ENCODE peak calls at places on chromosomes 12 and 14, in five cellular contexts. One of them, this sample, is unnamed. For H3K4me1, the result is how much of the 10 kb centered on the place peaks cover.

GRCh38 chr12:101459642-101460346 is 15.3 kb upstream of the SPIC start:
- DNase-seq in HCT116: peak
- DNase-seq in IMR-90: peak
- DNase-seq in colonic mucosa: peak
- DNase-seq in psoas muscle: no peak
- DNase-seq in this sample: no peak

GRCh38 chr12:42140901-42141300 is 3.8 kb downstream of the GXYLT1 start:
- DNase-seq in HCT116: no peak
- DNase-seq in IMR-90: peak
- DNase-seq in colonic mucosa: no peak
- DNase-seq in psoas muscle: no peak
- DNase-seq in this sample: no peak

GRCh38 chr14:38248629-38249028 is 7.3 kb downstream of the CLEC14A start:
- DNase-seq in IMR-90: no peak
- DNase-seq in psoas muscle: no peak
- DNase-seq in colonic mucosa: no peak
- DNase-seq in HCT116: no peak
- DNase-seq in this sample: no peak

GRCh38 chr12:103742349-103742784 is 98.7 kb downstream of the NT5DC3 start:
- DNase-seq in colonic mucosa: peak
- DNase-seq in IMR-90: no peak
- DNase-seq in HCT116: no peak
- DNase-seq in psoas muscle: no peak
- DNase-seq in this sample: no peak

GRCh38 chr12:14264316-14264715 is 101.2 kb upstream of the ATF7IP start:
- DNase-seq in HCT116: no peak
- DNase-seq in IMR-90: peak
- DNase-seq in colonic mucosa: no peak
- DNase-seq in psoas muscle: no peak
- DNase-seq in this sample: no peak

GRCh38 chr12:38502016-38502415 is 185.4 kb downstream of the ALG10B start:
- DNase-seq in colonic mucosa: no peak
- DNase-seq in IMR-90: no peak
- DNase-seq in psoas muscle: no peak
- DNase-seq in HCT116: no peak
- DNase-seq in this sample: no peak

GRCh38 chr14:87690076-87690661 is 302.8 kb downstream of the GALC start:
- DNase-seq in colonic mucosa: no peak
- DNase-seq in psoas muscle: no peak
- DNase-seq in IMR-90: no peak
- DNase-seq in HCT116: no peak
- DNase-seq in this sample: no peak

GRCh38 chr12:101891462-101891971 is 14.1 kb downstream of the DRAM1 start:
- DNase-seq in psoas muscle: no peak
- DNase-seq in IMR-90: peak
- DNase-seq in HCT116: no peak
- DNase-seq in colonic mucosa: peak
- DNase-seq in this sample: no peak

GRCh38 chr14:45787167-45787566 is 534.2 kb upstream of the MIS18BP1 start:
- DNase-seq in HCT116: peak
- DNase-seq in psoas muscle: no peak
- DNase-seq in IMR-90: no peak
- DNase-seq in colonic mucosa: no peak
- DNase-seq in this sample: no peak

GRCh38 chr12:124754949-124755800 is 108.5 kb downstream of the SCARB1 start:
- DNase-seq in colonic mucosa: peak
- DNase-seq in IMR-90: peak
- DNase-seq in HCT116: no peak
- DNase-seq in psoas muscle: peak
- DNase-seq in this sample: no peak

GRCh38 chr14:56874375-56874774 is 64.1 kb upstream of the OTX2 start:
- DNase-seq in IMR-90: no peak
- DNase-seq in colonic mucosa: peak
- DNase-seq in HCT116: peak
- DNase-seq in psoas muscle: no peak
- DNase-seq in this sample: no peak

GRCh38 chr12:27057543-27057942 is 24.8 kb downstream of the C12orf71 start:
- DNase-seq in colonic mucosa: no peak
- DNase-seq in IMR-90: no peak
- DNase-seq in psoas muscle: no peak
- DNase-seq in HCT116: no peak
- DNase-seq in this sample: no peak

GRCh38 chr12:27055966-27056365 is 26.4 kb downstream of the C12orf71 start:
- DNase-seq in psoas muscle: no peak
- DNase-seq in HCT116: no peak
- DNase-seq in IMR-90: no peak
- DNase-seq in colonic mucosa: no peak
- DNase-seq in this sample: no peak

GRCh38 chr12:27048822-27049752 is 26.7 kb downstream of the MED21 start:
- DNase-seq in IMR-90: peak
- DNase-seq in HCT116: no peak
- DNase-seq in psoas muscle: no peak
- DNase-seq in colonic mucosa: no peak
- DNase-seq in this sample: no peak

GRCh38 chr12:27052176-27052575 is 29.8 kb downstream of the MED21 start:
- DNase-seq in HCT116: no peak
- DNase-seq in psoas muscle: no peak
- DNase-seq in IMR-90: no peak
- DNase-seq in colonic mucosa: no peak
- DNase-seq in this sample: no peak

GRCh38 chr12:27052742-27053141 is 29.6 kb downstream of the C12orf71 start:
- DNase-seq in HCT116: no peak
- DNase-seq in psoas muscle: no peak
- DNase-seq in colonic mucosa: no peak
- DNase-seq in IMR-90: no peak
- DNase-seq in this sample: no peak
- H3K4me1 ChIP-seq in HCT116: under half
- H3K4me1 ChIP-seq in psoas muscle: under half
- H3K4me1 ChIP-seq in colonic mucosa: under half
- H3K4me1 ChIP-seq in IMR-90: under half
- H3K4me1 ChIP-seq in this sample: under half

GRCh38 chr14:54565236-54566151 is 1.4 kb upstream of the SAMD4A start:
- DNase-seq in HCT116: peak
- DNase-seq in psoas muscle: peak
- DNase-seq in colonic mucosa: peak
- DNase-seq in IMR-90: peak
- DNase-seq in this sample: peak
- H3K4me1 ChIP-seq in HCT116: under half
- H3K4me1 ChIP-seq in psoas muscle: under half
- H3K4me1 ChIP-seq in colonic mucosa: under half
- H3K4me1 ChIP-seq in IMR-90: under half
- H3K4me1 ChIP-seq in this sample: under half

DNA sequence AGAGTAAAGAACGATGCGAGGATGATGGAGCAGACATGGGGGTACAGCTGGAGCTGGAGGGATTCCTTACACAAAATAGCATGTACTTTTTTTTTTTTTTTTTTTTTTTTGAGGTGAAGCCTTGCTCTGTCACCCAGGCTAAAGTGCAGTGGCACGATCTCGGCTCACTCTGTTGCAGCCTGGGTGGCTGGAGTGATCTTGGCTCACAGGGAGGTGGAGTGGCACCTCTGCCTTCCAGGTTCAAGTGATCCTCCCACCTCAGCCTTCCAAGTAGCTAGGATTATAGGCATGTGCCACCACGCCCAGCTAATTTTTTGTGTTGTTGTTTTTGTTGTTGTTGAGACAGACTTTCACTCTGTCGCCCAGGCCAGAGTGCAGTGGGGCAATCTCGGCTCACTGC is 5.1 kb upstream of the RASAL1 start:
- DNase-seq in HCT116: no peak
- DNase-seq in psoas muscle: no peak
- DNase-seq in IMR-90: no peak
- DNase-seq in colonic mucosa: no peak
- DNase-seq in this sample: no peak
- H3K4me1 ChIP-seq in HCT116: under half
- H3K4me1 ChIP-seq in psoas muscle: under half
- H3K4me1 ChIP-seq in IMR-90: under half
- H3K4me1 ChIP-seq in colonic mucosa: under half
- H3K4me1 ChIP-seq in this sample: under half

GRCh38 chr14:66315548-66315947 is 170.6 kb upstream of the CCDC196 start:
- DNase-seq in colonic mucosa: no peak
- DNase-seq in HCT116: no peak
- DNase-seq in IMR-90: no peak
- DNase-seq in psoas muscle: no peak
- DNase-seq in this sample: no peak
- H3K4me1 ChIP-seq in colonic mucosa: under half
- H3K4me1 ChIP-seq in HCT116: under half
- H3K4me1 ChIP-seq in IMR-90: under half
- H3K4me1 ChIP-seq in psoas muscle: under half
- H3K4me1 ChIP-seq in this sample: under half

GRCh38 chr14:61706096-61706690 is 10.9 kb downstream of the HIF1A start:
- DNase-seq in HCT116: no peak
- DNase-seq in psoas muscle: no peak
- DNase-seq in IMR-90: no peak
- DNase-seq in colonic mucosa: no peak
- DNase-seq in this sample: no peak
- H3K4me1 ChIP-seq in HCT116: under half
- H3K4me1 ChIP-seq in psoas muscle: under half
- H3K4me1 ChIP-seq in IMR-90: under half
- H3K4me1 ChIP-seq in colonic mucosa: under half
- H3K4me1 ChIP-seq in this sample: half or more

DNA sequence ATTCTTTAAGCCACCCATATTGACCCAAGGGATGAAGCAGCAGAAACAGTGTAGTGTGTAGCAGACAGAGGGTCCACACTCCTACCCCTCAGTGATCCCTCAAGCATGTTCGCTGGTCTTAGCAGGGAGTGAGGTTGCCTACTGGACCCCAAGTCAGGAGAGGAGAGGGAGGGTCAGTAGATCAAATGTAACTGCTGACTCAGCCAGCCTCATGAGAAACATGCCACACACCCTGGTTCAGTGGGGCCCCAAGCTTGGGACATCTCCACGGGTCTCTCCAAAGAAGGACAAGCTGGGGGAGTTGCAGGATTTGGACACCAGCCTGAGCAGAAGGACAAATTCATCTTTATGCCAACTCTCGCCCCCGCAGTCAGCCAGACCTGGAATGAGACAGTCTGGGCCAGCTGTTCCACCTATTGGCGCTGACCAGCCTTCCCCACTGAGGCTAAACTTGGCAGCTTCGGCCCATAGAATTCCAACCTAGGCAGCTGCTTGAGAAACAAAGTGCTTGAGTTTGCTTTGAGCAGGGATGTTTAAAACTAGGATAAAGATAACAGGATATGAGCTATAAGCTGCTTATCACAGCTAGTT is 66.0 kb upstream of the ACTN1 start:
- DNase-seq in psoas muscle: peak
- DNase-seq in IMR-90: peak
- DNase-seq in colonic mucosa: no peak
- DNase-seq in HCT116: no peak
- DNase-seq in this sample: no peak
- H3K4me1 ChIP-seq in psoas muscle: under half
- H3K4me1 ChIP-seq in IMR-90: under half
- H3K4me1 ChIP-seq in colonic mucosa: under half
- H3K4me1 ChIP-seq in HCT116: under half
- H3K4me1 ChIP-seq in this sample: under half

GRCh38 chr12:96350982-96351381 is 49.3 kb downstream of the CDK17 start:
- DNase-seq in HCT116: no peak
- DNase-seq in colonic mucosa: no peak
- DNase-seq in psoas muscle: no peak
- DNase-seq in IMR-90: no peak
- DNase-seq in this sample: no peak
- H3K4me1 ChIP-seq in HCT116: under half
- H3K4me1 ChIP-seq in colonic mucosa: under half
- H3K4me1 ChIP-seq in psoas muscle: under half
- H3K4me1 ChIP-seq in IMR-90: under half
- H3K4me1 ChIP-seq in this sample: half or more

GRCh38 chr12:89827592-89827991 is 119.0 kb upstream of the ATP2B1 start:
- DNase-seq in IMR-90: no peak
- DNase-seq in HCT116: no peak
- DNase-seq in psoas muscle: no peak
- DNase-seq in colonic mucosa: no peak
- DNase-seq in this sample: no peak

GRCh38 chr12:89825591-89826449 is 117.2 kb upstream of the ATP2B1 start:
- DNase-seq in HCT116: peak
- DNase-seq in colonic mucosa: no peak
- DNase-seq in IMR-90: peak
- DNase-seq in psoas muscle: no peak
- DNase-seq in this sample: peak

GRCh38 chr12:89826468-89826867 is 117.8 kb upstream of the ATP2B1 start:
- DNase-seq in colonic mucosa: no peak
- DNase-seq in psoas muscle: no peak
- DNase-seq in IMR-90: no peak
- DNase-seq in HCT116: no peak
- DNase-seq in this sample: no peak

GRCh38 chr12:89829434-89829975 is 120.9 kb upstream of the ATP2B1 start:
- DNase-seq in HCT116: no peak
- DNase-seq in IMR-90: no peak
- DNase-seq in psoas muscle: no peak
- DNase-seq in colonic mucosa: no peak
- DNase-seq in this sample: no peak

DNA sequence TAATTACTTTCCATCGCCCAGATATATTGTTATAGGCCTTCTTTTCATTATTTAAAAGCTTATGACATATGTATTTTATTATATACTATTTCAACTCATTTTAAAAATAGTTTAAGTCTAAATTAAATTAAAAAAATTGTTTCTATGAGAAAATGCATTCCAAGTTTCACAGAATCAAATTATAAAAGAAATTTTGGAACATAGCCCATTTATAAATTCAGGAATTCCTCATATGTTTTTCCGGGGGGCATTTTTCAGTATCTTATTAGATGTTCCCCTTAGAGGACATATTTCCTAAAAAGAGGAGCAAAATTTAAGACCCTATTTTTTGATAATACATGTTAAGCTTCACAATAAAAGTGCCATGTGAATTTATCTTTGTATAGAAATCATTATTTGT is 119.9 kb upstream of the ATP2B1 start:
- DNase-seq in colonic mucosa: no peak
- DNase-seq in HCT116: no peak
- DNase-seq in IMR-90: no peak
- DNase-seq in psoas muscle: no peak
- DNase-seq in this sample: no peak
- H3K4me1 ChIP-seq in colonic mucosa: under half
- H3K4me1 ChIP-seq in HCT116: under half
- H3K4me1 ChIP-seq in IMR-90: under half
- H3K4me1 ChIP-seq in psoas muscle: under half
- H3K4me1 ChIP-seq in this sample: under half

DNA sequence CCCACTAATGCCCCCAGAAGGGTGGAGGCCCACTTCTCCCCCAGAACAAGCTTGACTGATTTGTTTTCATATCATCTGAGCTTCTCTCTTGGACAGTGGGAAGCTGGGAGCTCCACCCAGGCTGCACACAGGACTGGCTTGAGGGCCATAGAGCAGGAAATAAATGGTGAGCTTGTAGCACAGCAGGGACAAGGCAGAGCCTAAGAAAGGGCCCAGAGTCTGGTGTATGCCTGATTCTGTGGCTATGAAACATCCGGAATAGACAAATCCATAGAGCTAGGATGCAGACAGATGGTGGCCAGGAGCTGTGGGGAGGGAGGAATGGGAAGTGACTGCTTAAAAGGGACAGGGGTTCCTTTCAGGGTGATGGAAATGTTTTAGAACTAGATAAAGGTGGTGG is 79.0 kb downstream of the ARL6IP4 start:
- DNase-seq in colonic mucosa: no peak
- DNase-seq in IMR-90: no peak
- DNase-seq in psoas muscle: no peak
- DNase-seq in HCT116: no peak
- DNase-seq in this sample: no peak
- H3K4me1 ChIP-seq in colonic mucosa: under half
- H3K4me1 ChIP-seq in IMR-90: under half
- H3K4me1 ChIP-seq in psoas muscle: half or more
- H3K4me1 ChIP-seq in HCT116: under half
- H3K4me1 ChIP-seq in this sample: under half

This sample was measured in CD4-positive, alpha-beta memory T cell.